ENCODE peak calls at places on chromosomes 1 and 21, in six cellular contexts. One of them, this sample, is unnamed.

GRCh38 chr1:19651141-19651737 is 7.1 kb downstream of the NBL1 start:
- DNase-seq in MM.1S: peak; percentile 10
- DNase-seq in epithelial cell of esophagus: peak; percentile 43
- DNase-seq in thoracic aorta: no peak
- DNase-seq in AG09309: no peak
- DNase-seq in cardiac muscle cell: peak; percentile 72
- DNase-seq in this sample: peak; percentile 44

GRCh38 chr1:231162300-231162969 is 577 bp downstream of the TRIM67 start:
- DNase-seq in MM.1S: peak; percentile 35
- DNase-seq in epithelial cell of esophagus: peak; percentile 35
- DNase-seq in thoracic aorta: no peak
- DNase-seq in AG09309: no peak
- DNase-seq in cardiac muscle cell: peak; percentile 36
- DNase-seq in this sample: peak; percentile 79

GRCh38 chr1:239308701-239309333 is 77.6 kb upstream of the CHRM3 start:
- DNase-seq in MM.1S: peak; percentile 51
- DNase-seq in epithelial cell of esophagus: peak; percentile 22
- DNase-seq in thoracic aorta: no peak
- DNase-seq in AG09309: no peak
- DNase-seq in cardiac muscle cell: peak; percentile 3
- DNase-seq in this sample: peak; percentile 23

GRCh38 chr1:71869326-71869725 is 413.0 kb downstream of the NEGR1 start:
- DNase-seq in MM.1S: no peak
- DNase-seq in epithelial cell of esophagus: no peak
- DNase-seq in thoracic aorta: no peak
- DNase-seq in AG09309: no peak
- DNase-seq in cardiac muscle cell: no peak
- DNase-seq in this sample: no peak

GRCh38 chr1:150372580-150372979 is 8.6 kb downstream of the RPRD2 start:
- DNase-seq in MM.1S: no peak
- DNase-seq in epithelial cell of esophagus: no peak
- DNase-seq in thoracic aorta: no peak
- DNase-seq in AG09309: no peak
- DNase-seq in cardiac muscle cell: no peak
- DNase-seq in this sample: no peak

GRCh38 chr1:217896490-217896889 is 265.3 kb downstream of the SPATA17 start:
- DNase-seq in MM.1S: no peak
- DNase-seq in epithelial cell of esophagus: no peak
- DNase-seq in thoracic aorta: no peak
- DNase-seq in AG09309: no peak
- DNase-seq in cardiac muscle cell: no peak
- DNase-seq in this sample: no peak

GRCh38 chr1:41530411-41530810 is 45.9 kb upstream of the EDN2 start:
- DNase-seq in MM.1S: no peak
- DNase-seq in epithelial cell of esophagus: no peak
- DNase-seq in thoracic aorta: no peak
- DNase-seq in AG09309: no peak
- DNase-seq in cardiac muscle cell: no peak
- DNase-seq in this sample: no peak

GRCh38 chr1:115838805-115839705 is 1.9 kb downstream of the NHLH2 start:
- DNase-seq in MM.1S: no peak
- DNase-seq in epithelial cell of esophagus: peak; percentile 85
- DNase-seq in thoracic aorta: no peak
- DNase-seq in AG09309: no peak
- DNase-seq in cardiac muscle cell: no peak
- DNase-seq in this sample: peak; percentile 34

GRCh38 chr1:151653397-151653796 is 41.5 kb downstream of the SNX27 start:
- DNase-seq in MM.1S: no peak
- DNase-seq in epithelial cell of esophagus: peak; percentile 9
- DNase-seq in thoracic aorta: no peak
- DNase-seq in AG09309: peak; percentile 63
- DNase-seq in cardiac muscle cell: peak; percentile 94
- DNase-seq in this sample: no peak

GRCh38 chr1:42735477-42736105 is 4.4 kb downstream of the CLDN19 start:
- DNase-seq in MM.1S: no peak
- DNase-seq in epithelial cell of esophagus: peak; percentile 73
- DNase-seq in thoracic aorta: no peak
- DNase-seq in AG09309: no peak
- DNase-seq in cardiac muscle cell: no peak
- DNase-seq in this sample: no peak

GRCh38 chr1:210367561-210367960 is 38.9 kb downstream of the HHAT start:
- DNase-seq in MM.1S: no peak
- DNase-seq in epithelial cell of esophagus: no peak
- DNase-seq in thoracic aorta: no peak
- DNase-seq in AG09309: no peak
- DNase-seq in cardiac muscle cell: no peak
- DNase-seq in this sample: no peak

GRCh38 chr1:73673980-73674379 is 524.0 kb downstream of the LRRIQ3 start:
- DNase-seq in MM.1S: no peak
- DNase-seq in epithelial cell of esophagus: peak; percentile 79
- DNase-seq in thoracic aorta: no peak
- DNase-seq in AG09309: no peak
- DNase-seq in cardiac muscle cell: no peak
- DNase-seq in this sample: no peak

GRCh38 chr1:87956072-87956471 is 627.4 kb downstream of the LMO4 start:
- DNase-seq in MM.1S: no peak
- DNase-seq in epithelial cell of esophagus: peak; percentile 97
- DNase-seq in thoracic aorta: peak; percentile 74
- DNase-seq in AG09309: peak; percentile 88
- DNase-seq in cardiac muscle cell: peak; percentile 89
- DNase-seq in this sample: no peak

GRCh38 chr1:5502310-5503194 is 489.7 kb downstream of the NPHP4 start:
- DNase-seq in MM.1S: no peak
- DNase-seq in epithelial cell of esophagus: peak; percentile 2
- DNase-seq in thoracic aorta: no peak
- DNase-seq in AG09309: no peak
- DNase-seq in cardiac muscle cell: no peak
- DNase-seq in this sample: no peak

GRCh38 chr1:162485236-162485635 is 12.4 kb upstream of the UHMK1 start:
- DNase-seq in MM.1S: no peak
- DNase-seq in epithelial cell of esophagus: peak; percentile 32
- DNase-seq in thoracic aorta: no peak
- DNase-seq in AG09309: no peak
- DNase-seq in cardiac muscle cell: no peak
- DNase-seq in this sample: no peak

GRCh38 chr1:162488219-162488618 is 9.4 kb upstream of the UHMK1 start:
- DNase-seq in MM.1S: no peak
- DNase-seq in epithelial cell of esophagus: no peak
- DNase-seq in thoracic aorta: no peak
- DNase-seq in AG09309: no peak
- DNase-seq in cardiac muscle cell: no peak
- DNase-seq in this sample: no peak

DNA sequence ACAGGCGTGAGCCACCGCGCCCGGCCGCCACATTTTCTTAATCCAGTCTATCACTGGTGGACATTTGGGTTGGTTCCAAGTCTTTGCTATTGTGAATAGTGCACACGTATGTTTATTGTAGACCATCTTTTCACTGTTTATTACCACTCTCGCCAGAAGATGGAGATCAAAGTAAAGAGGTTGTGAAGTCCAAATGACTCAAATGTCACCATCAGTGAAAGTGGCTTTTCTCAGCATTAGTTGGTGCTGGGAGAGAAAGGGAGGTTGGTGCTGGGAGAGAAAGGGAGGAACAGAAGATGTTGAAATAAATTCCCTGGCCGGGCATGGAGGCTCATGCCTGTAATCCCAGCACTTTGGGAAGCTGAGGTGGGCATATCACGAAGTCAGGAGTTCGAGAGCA is 10.4 kb upstream of the UHMK1 start:
- DNase-seq in MM.1S: peak; percentile 33
- DNase-seq in epithelial cell of esophagus: no peak
- DNase-seq in thoracic aorta: no peak
- DNase-seq in AG09309: no peak
- DNase-seq in cardiac muscle cell: no peak
- DNase-seq in this sample: no peak
- TF ChIP-seq CTCF in MM.1S: no peak
- TF ChIP-seq CTCF in epithelial cell of esophagus: no peak
- TF ChIP-seq CTCF in thoracic aorta: no peak
- TF ChIP-seq CTCF in AG09309: no peak
- TF ChIP-seq CTCF in cardiac muscle cell: no peak
- TF ChIP-seq CTCF in this sample: no peak

GRCh38 chr21:14403681-14404318 is 20.9 kb upstream of the HSPA13 start:
- DNase-seq in MM.1S: peak; percentile 60
- DNase-seq in epithelial cell of esophagus: peak; percentile 36
- DNase-seq in thoracic aorta: no peak
- DNase-seq in AG09309: peak; percentile 11
- DNase-seq in cardiac muscle cell: peak; percentile 60
- DNase-seq in this sample: no peak
- TF ChIP-seq CTCF in MM.1S: peak; percentile 71
- TF ChIP-seq CTCF in epithelial cell of esophagus: peak; percentile 53
- TF ChIP-seq CTCF in thoracic aorta: peak; percentile 34
- TF ChIP-seq CTCF in AG09309: peak; percentile 50
- TF ChIP-seq CTCF in cardiac muscle cell: peak; percentile 51
- TF ChIP-seq CTCF in this sample: peak; percentile 71

GRCh38 chr1:229420765-229421164 is 13.1 kb downstream of the ACTA1 start:
- DNase-seq in MM.1S: no peak
- DNase-seq in epithelial cell of esophagus: peak; percentile 28
- DNase-seq in thoracic aorta: no peak
- DNase-seq in AG09309: no peak
- DNase-seq in cardiac muscle cell: no peak
- DNase-seq in this sample: no peak
- TF ChIP-seq CTCF in MM.1S: peak; percentile 9
- TF ChIP-seq CTCF in epithelial cell of esophagus: no peak
- TF ChIP-seq CTCF in thoracic aorta: no peak
- TF ChIP-seq CTCF in AG09309: no peak
- TF ChIP-seq CTCF in cardiac muscle cell: no peak
- TF ChIP-seq CTCF in this sample: no peak

GRCh38 chr1:197622371-197622770 is 152.9 kb downstream of the DENND1B start:
- DNase-seq in MM.1S: no peak
- DNase-seq in epithelial cell of esophagus: no peak
- DNase-seq in thoracic aorta: no peak
- DNase-seq in AG09309: no peak
- DNase-seq in cardiac muscle cell: no peak
- DNase-seq in this sample: no peak

GRCh38 chr1:197621761-197622160 is 153.5 kb downstream of the DENND1B start:
- DNase-seq in MM.1S: no peak
- DNase-seq in epithelial cell of esophagus: no peak
- DNase-seq in thoracic aorta: no peak
- DNase-seq in AG09309: no peak
- DNase-seq in cardiac muscle cell: no peak
- DNase-seq in this sample: no peak

GRCh38 chr1:197620660-197621273 is 154.5 kb downstream of the DENND1B start:
- DNase-seq in MM.1S: no peak
- DNase-seq in epithelial cell of esophagus: no peak
- DNase-seq in thoracic aorta: no peak
- DNase-seq in AG09309: no peak
- DNase-seq in cardiac muscle cell: no peak
- DNase-seq in this sample: no peak

GRCh38 chr1:197618065-197618464 is 157.2 kb downstream of the DENND1B start:
- DNase-seq in MM.1S: no peak
- DNase-seq in epithelial cell of esophagus: peak; percentile 4
- DNase-seq in thoracic aorta: no peak
- DNase-seq in AG09309: no peak
- DNase-seq in cardiac muscle cell: peak; percentile 46
- DNase-seq in this sample: no peak

DNA sequence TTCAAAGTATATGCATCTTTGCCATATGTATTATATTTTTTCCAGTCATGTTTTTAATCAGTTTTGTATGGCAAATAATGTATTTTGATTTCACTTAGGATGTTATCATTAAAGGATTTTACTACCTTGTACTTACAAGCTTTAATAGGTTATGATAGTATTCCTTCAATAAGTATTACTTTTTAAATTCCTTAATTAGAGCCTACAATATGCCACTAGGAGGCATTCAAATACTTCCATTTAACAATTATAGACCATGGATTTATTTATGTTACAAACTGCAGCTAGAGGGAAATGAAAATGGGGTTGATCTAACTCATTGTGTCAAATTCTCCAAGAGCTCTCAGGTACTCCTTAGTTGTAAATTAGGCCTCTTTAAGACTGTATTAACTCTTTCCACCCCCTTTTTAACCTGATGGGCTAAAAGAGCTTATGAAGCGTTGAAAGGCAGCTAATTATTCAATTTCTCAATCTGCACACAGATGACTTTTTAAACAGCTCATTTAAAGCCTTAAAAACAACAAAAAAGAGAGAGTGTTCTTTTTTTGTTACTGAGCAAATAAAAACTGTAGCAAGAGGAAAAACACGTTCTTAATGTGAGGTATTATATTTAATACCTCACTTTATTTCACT is 156.2 kb downstream of the DENND1B start:
- DNase-seq in MM.1S: peak; percentile 17
- DNase-seq in epithelial cell of esophagus: peak; percentile 15
- DNase-seq in thoracic aorta: no peak
- DNase-seq in AG09309: no peak
- DNase-seq in cardiac muscle cell: peak; percentile 42
- DNase-seq in this sample: no peak
- TF ChIP-seq CTCF in MM.1S: peak; percentile 24
- TF ChIP-seq CTCF in epithelial cell of esophagus: no peak
- TF ChIP-seq CTCF in thoracic aorta: no peak
- TF ChIP-seq CTCF in AG09309: peak; percentile 23
- TF ChIP-seq CTCF in cardiac muscle cell: peak; percentile 39
- TF ChIP-seq CTCF in this sample: peak; percentile 27

DNA sequence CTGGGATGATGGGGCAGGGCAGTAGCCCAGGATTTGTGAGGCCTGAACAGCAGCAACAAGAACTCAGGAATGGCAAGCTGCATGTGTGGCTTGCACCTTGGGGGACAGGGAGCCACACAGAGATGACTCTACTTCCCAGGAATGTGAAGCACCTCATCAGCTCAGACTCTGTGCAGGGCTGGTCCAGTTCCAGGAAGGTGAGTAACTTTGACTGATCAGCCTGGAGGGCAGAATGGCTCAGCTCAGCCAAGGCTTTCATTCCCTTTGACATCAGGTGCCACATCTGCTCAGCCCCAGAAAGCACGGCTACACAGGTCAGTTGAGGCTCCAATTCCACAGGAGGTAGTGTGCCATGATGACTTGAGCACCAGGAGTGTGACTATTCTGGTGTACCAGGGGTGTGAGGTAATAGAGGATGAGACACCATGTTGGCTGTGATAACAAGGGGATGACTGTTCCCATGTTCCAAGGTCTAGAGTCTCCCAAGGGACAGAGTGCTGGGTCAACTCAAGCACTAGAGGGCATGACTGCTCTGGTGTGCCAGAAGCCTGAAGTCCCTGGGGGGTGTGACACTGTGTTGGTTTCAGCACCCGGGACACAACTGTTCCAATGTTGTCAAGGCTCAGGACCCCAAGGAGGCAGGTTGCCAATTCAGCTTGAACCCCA is 625.8 kb upstream of the ADGRL2 start:
- DNase-seq in MM.1S: no peak
- DNase-seq in epithelial cell of esophagus: peak; percentile 99
- DNase-seq in thoracic aorta: no peak
- DNase-seq in AG09309: no peak
- DNase-seq in cardiac muscle cell: no peak
- DNase-seq in this sample: no peak
- TF ChIP-seq CTCF in MM.1S: no peak
- TF ChIP-seq CTCF in epithelial cell of esophagus: no peak
- TF ChIP-seq CTCF in thoracic aorta: no peak
- TF ChIP-seq CTCF in AG09309: no peak
- TF ChIP-seq CTCF in cardiac muscle cell: no peak
- TF ChIP-seq CTCF in this sample: no peak